ENCODE peak calls at places on chromosomes 6 and 20, in nine cellular contexts. T, M, B, A, J, Q, S, W and P are unnamed samples.
A peak's percentile ranks its signal among the peaks of the same experiment; 100 is the strongest.

GRCh38 chr6:124668028-124668427 is 294.2 kb upstream of the RNF217 start:
- DNase-seq in S (no peak), B (no peak), W (no peak), M (no peak), Q (no peak), A (no peak), T (no peak), J (no peak), P (no peak)

GRCh38 chr6:99993533-99994251 is at the start of gene MCHR2:
- DNase-seq in B (no peak), M (no peak), W (peak; percentile 84), J (no peak), T (no peak), S (no peak), Q (no peak), A (no peak), P (no peak)

GRCh38 chr20:36497856-36498255 is 43.5 kb upstream of the MYL9 start:
- DNase-seq in Q (peak; percentile 74), M (no peak), J (no peak), W (no peak), B (peak; percentile 72), S (no peak), A (no peak), T (no peak), P (peak; percentile 66)

GRCh38 chr6:47405273-47405672 is 72.3 kb upstream of the CD2AP start:
- DNase-seq in A (no peak), M (no peak), J (no peak), T (no peak), B (no peak), W (no peak), Q (peak; percentile 35), S (no peak), P (no peak)

GRCh38 chr6:37396571-37397185 is 36.3 kb upstream of the CMTR1 start:
- DNase-seq in T (no peak), A (no peak), S (no peak), W (no peak), Q (no peak), M (no peak), J (no peak), B (peak; percentile 84), P (peak; percentile 52)

GRCh38 chr6:7976485-7977010 is 66.0 kb upstream of the TXNDC5 start:
- DNase-seq in T (no peak), M (no peak), Q (no peak), B (no peak), A (no peak), J (no peak), S (peak; percentile 63), W (no peak), P (no peak)

GRCh38 chr6:130274007-130274406 is 51.3 kb upstream of the SAMD3 start:
- DNase-seq in S (no peak), A (no peak), W (no peak), J (no peak), T (no peak), Q (no peak), M (no peak), B (no peak), P (no peak)

GRCh38 chr6:44179072-44179536 is 20.5 kb downstream of the CAPN11 start:
- DNase-seq in S (no peak), A (no peak), M (no peak), T (no peak), B (no peak), W (no peak), J (no peak), Q (no peak), P (no peak)

GRCh38 chr6:55782275-55782674 is 93.1 kb downstream of the BMP5 start:
- DNase-seq in M (no peak), J (no peak), Q (no peak), A (no peak), B (no peak), T (no peak), S (no peak), W (no peak), P (no peak)
- H3K4me3 ChIP-seq in M (no peak overlapping the region), J (no peak overlapping the region), Q (no peak overlapping the region), A (no peak overlapping the region), B (no peak overlapping the region), T (no peak overlapping the region), S (no peak overlapping the region), W (no peak overlapping the region), P (no peak overlapping the region)

GRCh38 chr6:33175436-33176069 is 16.7 kb downstream of the COL11A2 start:
- DNase-seq in M (no peak), S (no peak), Q (no peak), T (no peak), J (no peak), W (no peak), B (no peak), A (no peak), P (no peak)
- TF ChIP-seq CTCF in M (no peak), S (no peak), Q (no peak), T (no peak), J (no peak), W (no peak), B (no peak), A (no peak), P (no peak)

DNA sequence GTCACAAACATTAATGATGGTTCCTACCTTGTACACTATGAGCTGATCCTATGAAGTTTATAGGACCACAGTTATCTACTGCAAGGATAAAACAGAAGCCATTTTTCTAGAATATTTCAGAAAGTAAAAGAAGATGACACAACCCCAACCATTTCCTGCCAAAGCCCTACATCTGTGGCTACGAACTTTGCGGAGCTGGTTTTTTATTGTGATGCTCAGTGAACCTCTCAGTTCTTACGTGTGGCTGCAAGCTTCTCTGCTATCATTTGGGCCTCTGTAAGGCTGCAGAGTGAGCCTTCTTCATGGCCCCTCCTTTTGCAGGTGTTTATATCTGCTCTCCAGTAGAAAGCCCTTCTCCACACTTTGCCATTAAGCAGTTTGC is 17.8 kb upstream of the TAGAP start:
- DNase-seq in B (no peak), T (peak; percentile 54), A (no peak), J (no peak), W (no peak), M (peak; percentile 76), S (no peak), Q (no peak), P (no peak)
- H3K4me3 ChIP-seq in B (no peak overlapping the region), T (peak overlapping the region; percentile 27), A (no peak overlapping the region), J (no peak overlapping the region), W (no peak overlapping the region), M (peak overlapping the region; percentile 24), S (no peak overlapping the region), Q (no peak overlapping the region), P (no peak overlapping the region)

DNA sequence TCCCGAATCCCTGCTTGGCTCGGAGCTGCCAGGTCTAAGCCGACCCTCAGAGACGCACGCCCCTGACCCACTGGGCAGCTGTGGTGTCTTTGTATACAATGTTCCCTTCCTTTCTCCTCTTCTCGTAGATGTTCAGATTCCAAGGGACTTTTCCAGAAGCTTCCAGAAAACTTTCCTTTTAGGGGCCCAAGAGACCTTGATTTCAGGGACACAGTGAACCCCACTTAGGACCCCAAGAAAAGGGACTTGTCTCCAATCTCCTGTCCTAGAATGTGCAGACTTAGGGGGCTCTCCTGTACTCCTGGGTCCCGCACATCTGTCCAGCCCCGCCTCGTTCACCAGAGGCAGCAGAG is 103.5 kb downstream of the EDN3 start:
- DNase-seq in A (no peak), B (no peak), Q (no peak), W (no peak), S (no peak), T (no peak), M (no peak), J (no peak), P (no peak)
- TF ChIP-seq CTCF in A (no peak), B (no peak), Q (no peak), W (no peak), S (no peak), T (peak; percentile 31), M (no peak), J (no peak), P (no peak)